ENCODE peak calls at places on chromosomes 12 and 14, in six cellular contexts. O is DMS153; W is NCI-H446 treated with DMSO at 0.1 percent for 48 hours; H is stimulated activated CD4-positive, alpha-beta T cell treated with anti-CD3 and anti-CD28 coated beads, Interleukin-12 subunit alpha, Interleukin-12 subunit beta, amount 100 ng/mL, for 4 hours; S is IMR-90; V is NCI-H748 treated with DMSO at 0.1 percent for 48 hours. Z is an unnamed sample.

GRCh38 chr14:103260629-103261124 is 73.4 kb upstream of the EIF5 start:
- DNase-seq in H (no peak), S (peak), W (no peak), V (peak), O (no peak), Z (peak)

GRCh38 chr14:84087986-84088531 is 1441.9 kb upstream of the FLRT2 start:
- DNase-seq in O (no peak), S (peak), W (no peak), H (no peak), V (no peak), Z (no peak)

GRCh38 chr12:46153267-46153872 is 115.5 kb downstream of the SLC38A1 start:
- DNase-seq in V (no peak), S (peak), W (no peak), O (no peak), H (no peak), Z (peak)

GRCh38 chr12:117587646-117588287 is 226.3 kb upstream of the NOS1 start:
- DNase-seq in W (no peak), H (peak), V (peak), O (peak), S (no peak), Z (peak)

GRCh38 chr14:105589161-105589925 is 63.0 kb downstream of the TMEM121 start:
- DNase-seq in H (no peak), V (no peak), W (no peak), S (no peak), O (no peak), Z (no peak)

GRCh38 chr12:2297004-2297403 is 244.2 kb downstream of the CACNA1C start:
- DNase-seq in V (no peak), W (no peak), O (no peak), S (no peak), H (no peak), Z (no peak)

GRCh38 chr12:49228653-49229052 is 36.2 kb upstream of the TUBA1C start:
- DNase-seq in V (no peak), W (no peak), H (no peak), S (no peak), O (no peak), Z (no peak)

GRCh38 chr12:20646239-20646827 is 48.8 kb upstream of the SLCO1C1 start:
- DNase-seq in V (no peak), S (peak), O (peak), W (peak), H (no peak), Z (peak)

GRCh38 chr14:91904956-91905645 is 37.8 kb upstream of the TC2N start:
- DNase-seq in V (no peak), W (no peak), S (no peak), O (no peak), H (no peak), Z (no peak)